ENCODE peak calls at places on chromosomes 3 and 15, in eight cellular contexts. One of them, this sample, is unnamed. For H3K9me3, the result is how much of the 10 kb centered on the place peaks cover.

GRCh38 chr15:64740361-64741170 is 34.8 kb downstream of the RBPMS2 start:
- DNase-seq in body of pancreas: peak
- DNase-seq in ovary: peak
- DNase-seq in fibroblast of lung: peak
- DNase-seq in naive thymus-derived CD4-positive, alpha-beta T cell: no peak
- DNase-seq in right atrium auricular region: peak
- DNase-seq in gastrocnemius medialis: no peak
- DNase-seq in left ventricle myocardium inferior: peak
- DNase-seq in this sample: no peak

GRCh38 chr3:45218578-45219390 is 7.3 kb downstream of the TMEM158 start:
- DNase-seq in body of pancreas: no peak
- DNase-seq in ovary: no peak
- DNase-seq in fibroblast of lung: peak
- DNase-seq in naive thymus-derived CD4-positive, alpha-beta T cell: no peak
- DNase-seq in right atrium auricular region: no peak
- DNase-seq in gastrocnemius medialis: peak
- DNase-seq in left ventricle myocardium inferior: no peak
- DNase-seq in this sample: no peak

GRCh38 chr3:135987647-135988046 is 22.1 kb downstream of the PPP2R3A start:
- DNase-seq in body of pancreas: no peak
- DNase-seq in ovary: no peak
- DNase-seq in fibroblast of lung: no peak
- DNase-seq in naive thymus-derived CD4-positive, alpha-beta T cell: no peak
- DNase-seq in right atrium auricular region: no peak
- DNase-seq in gastrocnemius medialis: no peak
- DNase-seq in left ventricle myocardium inferior: no peak
- DNase-seq in this sample: no peak

GRCh38 chr3:128382221-128382807 is 84.4 kb downstream of the DNAJB8 start:
- DNase-seq in body of pancreas: peak
- DNase-seq in ovary: no peak
- DNase-seq in fibroblast of lung: no peak
- DNase-seq in naive thymus-derived CD4-positive, alpha-beta T cell: no peak
- DNase-seq in right atrium auricular region: no peak
- DNase-seq in gastrocnemius medialis: peak
- DNase-seq in left ventricle myocardium inferior: peak
- DNase-seq in this sample: no peak

GRCh38 chr3:197793246-197793645 is 2.2 kb downstream of the LRCH3 start:
- DNase-seq in body of pancreas: no peak
- DNase-seq in ovary: no peak
- DNase-seq in fibroblast of lung: peak
- DNase-seq in naive thymus-derived CD4-positive, alpha-beta T cell: peak
- DNase-seq in right atrium auricular region: no peak
- DNase-seq in gastrocnemius medialis: no peak
- DNase-seq in left ventricle myocardium inferior: no peak
- DNase-seq in this sample: no peak

GRCh38 chr3:12004741-12005513 is 739 bp downstream of the SYN2 start:
- DNase-seq in body of pancreas: no peak
- DNase-seq in ovary: no peak
- DNase-seq in fibroblast of lung: no peak
- DNase-seq in naive thymus-derived CD4-positive, alpha-beta T cell: no peak
- DNase-seq in right atrium auricular region: no peak
- DNase-seq in gastrocnemius medialis: no peak
- DNase-seq in left ventricle myocardium inferior: no peak
- DNase-seq in this sample: no peak

GRCh38 chr3:131526801-131527347 is 24.1 kb upstream of the MRPL3 start:
- DNase-seq in body of pancreas: peak
- DNase-seq in ovary: peak
- DNase-seq in fibroblast of lung: peak
- DNase-seq in naive thymus-derived CD4-positive, alpha-beta T cell: no peak
- DNase-seq in right atrium auricular region: no peak
- DNase-seq in gastrocnemius medialis: no peak
- DNase-seq in left ventricle myocardium inferior: peak
- DNase-seq in this sample: no peak

GRCh38 chr3:143832433-143832832 is 15.8 kb downstream of the SLC9A9 start:
- DNase-seq in body of pancreas: no peak
- DNase-seq in ovary: no peak
- DNase-seq in fibroblast of lung: no peak
- DNase-seq in naive thymus-derived CD4-positive, alpha-beta T cell: no peak
- DNase-seq in right atrium auricular region: no peak
- DNase-seq in gastrocnemius medialis: no peak
- DNase-seq in left ventricle myocardium inferior: no peak
- DNase-seq in this sample: no peak

GRCh38 chr15:63498815-63499549 is 5.4 kb upstream of the USP3 start:
- DNase-seq in body of pancreas: no peak
- DNase-seq in ovary: no peak
- DNase-seq in fibroblast of lung: no peak
- DNase-seq in naive thymus-derived CD4-positive, alpha-beta T cell: no peak
- DNase-seq in right atrium auricular region: no peak
- DNase-seq in gastrocnemius medialis: no peak
- DNase-seq in left ventricle myocardium inferior: no peak
- DNase-seq in this sample: no peak

GRCh38 chr15:95919460-95919859 is 411.0 kb upstream of the NR2F2 start:
- DNase-seq in body of pancreas: no peak
- DNase-seq in ovary: no peak
- DNase-seq in fibroblast of lung: peak
- DNase-seq in naive thymus-derived CD4-positive, alpha-beta T cell: no peak
- DNase-seq in right atrium auricular region: no peak
- DNase-seq in gastrocnemius medialis: no peak
- DNase-seq in left ventricle myocardium inferior: no peak
- DNase-seq in this sample: no peak

GRCh38 chr3:174524203-174524602 is 334.9 kb upstream of the NAALADL2 start:
- DNase-seq in body of pancreas: no peak
- DNase-seq in ovary: no peak
- DNase-seq in fibroblast of lung: no peak
- DNase-seq in naive thymus-derived CD4-positive, alpha-beta T cell: no peak
- DNase-seq in right atrium auricular region: no peak
- DNase-seq in gastrocnemius medialis: no peak
- DNase-seq in left ventricle myocardium inferior: no peak
- DNase-seq in this sample: no peak

GRCh38 chr15:89401636-89402252 is 67.1 kb upstream of the POLG start:
- DNase-seq in body of pancreas: no peak
- DNase-seq in ovary: no peak
- DNase-seq in fibroblast of lung: peak
- DNase-seq in naive thymus-derived CD4-positive, alpha-beta T cell: no peak
- DNase-seq in right atrium auricular region: no peak
- DNase-seq in gastrocnemius medialis: no peak
- DNase-seq in left ventricle myocardium inferior: no peak
- DNase-seq in this sample: no peak

GRCh38 chr15:89399390-89400120 is 64.9 kb upstream of the POLG start:
- DNase-seq in body of pancreas: peak
- DNase-seq in ovary: no peak
- DNase-seq in fibroblast of lung: no peak
- DNase-seq in naive thymus-derived CD4-positive, alpha-beta T cell: no peak
- DNase-seq in right atrium auricular region: no peak
- DNase-seq in gastrocnemius medialis: no peak
- DNase-seq in left ventricle myocardium inferior: no peak
- DNase-seq in this sample: no peak

GRCh38 chr15:89400997-89401590 is 66.5 kb upstream of the POLG start:
- DNase-seq in body of pancreas: no peak
- DNase-seq in ovary: no peak
- DNase-seq in fibroblast of lung: no peak
- DNase-seq in naive thymus-derived CD4-positive, alpha-beta T cell: no peak
- DNase-seq in right atrium auricular region: no peak
- DNase-seq in gastrocnemius medialis: no peak
- DNase-seq in left ventricle myocardium inferior: no peak
- DNase-seq in this sample: no peak

GRCh38 chr15:89399070-89399389 is 64.4 kb upstream of the POLG start:
- DNase-seq in body of pancreas: no peak
- DNase-seq in ovary: no peak
- DNase-seq in fibroblast of lung: no peak
- DNase-seq in naive thymus-derived CD4-positive, alpha-beta T cell: no peak
- DNase-seq in right atrium auricular region: no peak
- DNase-seq in gastrocnemius medialis: no peak
- DNase-seq in left ventricle myocardium inferior: no peak
- DNase-seq in this sample: no peak

DNA sequence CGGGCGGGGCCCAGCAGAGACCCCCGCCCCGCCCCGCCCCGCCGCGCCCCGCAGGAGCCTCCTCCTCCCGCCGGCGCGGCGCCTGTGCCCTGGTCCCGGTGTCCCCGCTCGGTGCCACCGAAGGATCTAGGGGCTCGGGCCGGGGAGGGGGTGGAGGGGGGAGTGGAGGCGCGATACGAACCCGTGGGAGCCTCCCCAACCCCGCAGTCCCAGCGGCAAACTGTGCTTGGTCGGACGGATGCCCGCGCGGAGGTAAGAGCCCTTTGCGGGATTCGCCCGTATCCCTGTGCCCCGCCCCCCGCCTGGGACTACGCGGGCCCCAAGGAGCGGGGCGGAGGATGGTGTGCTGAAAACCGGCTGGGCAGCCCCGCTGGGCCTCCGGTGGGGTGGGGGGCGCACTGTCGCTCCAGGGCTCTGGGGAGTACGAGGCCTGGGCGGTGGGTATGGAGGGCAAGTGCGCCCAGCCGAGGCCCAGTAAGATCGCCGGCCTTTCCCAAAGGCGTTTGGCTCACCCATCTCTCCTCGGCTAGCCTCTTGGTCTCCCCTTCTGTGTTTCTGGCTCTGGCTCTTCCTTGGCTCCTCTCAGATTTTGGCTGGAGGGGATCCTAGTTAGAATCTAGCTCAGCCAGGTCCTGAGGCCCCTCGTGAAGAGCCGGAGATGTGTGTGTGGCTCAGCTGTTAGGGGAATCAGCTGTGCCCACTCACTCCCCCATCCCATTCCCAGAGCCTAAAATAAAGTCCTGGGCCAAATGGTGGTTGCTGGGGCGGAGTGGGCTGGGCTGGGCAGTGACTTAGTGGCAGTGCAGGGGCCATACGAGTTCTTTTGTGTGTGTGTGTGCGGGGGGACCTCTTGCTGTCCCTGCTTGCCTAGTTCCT is 65.7 kb upstream of the POLG start:
- DNase-seq in body of pancreas: no peak
- DNase-seq in ovary: no peak
- DNase-seq in fibroblast of lung: no peak
- DNase-seq in naive thymus-derived CD4-positive, alpha-beta T cell: no peak
- DNase-seq in right atrium auricular region: no peak
- DNase-seq in gastrocnemius medialis: no peak
- DNase-seq in left ventricle myocardium inferior: no peak
- DNase-seq in this sample: no peak
- H3K4me3 ChIP-seq in body of pancreas: no peak
- H3K4me3 ChIP-seq in ovary: no peak
- H3K4me3 ChIP-seq in fibroblast of lung: no peak
- H3K4me3 ChIP-seq in naive thymus-derived CD4-positive, alpha-beta T cell: no peak
- H3K4me3 ChIP-seq in right atrium auricular region: peak
- H3K4me3 ChIP-seq in gastrocnemius medialis: peak
- H3K4me3 ChIP-seq in left ventricle myocardium inferior: peak
- H3K4me3 ChIP-seq in this sample: peak

GRCh38 chr15:87591521-87591920 is 665.0 kb downstream of the NTRK3 start:
- DNase-seq in body of pancreas: no peak
- DNase-seq in ovary: no peak
- DNase-seq in fibroblast of lung: no peak
- DNase-seq in naive thymus-derived CD4-positive, alpha-beta T cell: no peak
- DNase-seq in right atrium auricular region: no peak
- DNase-seq in gastrocnemius medialis: no peak
- DNase-seq in left ventricle myocardium inferior: no peak
- DNase-seq in this sample: no peak
- H3K9me3 ChIP-seq in body of pancreas: under half
- H3K9me3 ChIP-seq in ovary: under half
- H3K9me3 ChIP-seq in fibroblast of lung: under half
- H3K9me3 ChIP-seq in naive thymus-derived CD4-positive, alpha-beta T cell: under half
- H3K9me3 ChIP-seq in right atrium auricular region: under half
- H3K9me3 ChIP-seq in gastrocnemius medialis: under half
- H3K9me3 ChIP-seq in left ventricle myocardium inferior: under half
- H3K9me3 ChIP-seq in this sample: under half

GRCh38 chr15:57592426-57592825 is 722 bp downstream of the MYZAP start:
- DNase-seq in body of pancreas: peak
- DNase-seq in ovary: no peak
- DNase-seq in fibroblast of lung: no peak
- DNase-seq in naive thymus-derived CD4-positive, alpha-beta T cell: no peak
- DNase-seq in right atrium auricular region: no peak
- DNase-seq in gastrocnemius medialis: no peak
- DNase-seq in left ventricle myocardium inferior: no peak
- DNase-seq in this sample: no peak

GRCh38 chr15:57592836-57593420 is 1.2 kb downstream of the MYZAP start:
- DNase-seq in body of pancreas: peak
- DNase-seq in ovary: no peak
- DNase-seq in fibroblast of lung: no peak
- DNase-seq in naive thymus-derived CD4-positive, alpha-beta T cell: no peak
- DNase-seq in right atrium auricular region: no peak
- DNase-seq in gastrocnemius medialis: no peak
- DNase-seq in left ventricle myocardium inferior: no peak
- DNase-seq in this sample: no peak

GRCh38 chr15:57595011-57595866 is 3.5 kb downstream of the MYZAP start:
- DNase-seq in body of pancreas: peak
- DNase-seq in ovary: no peak
- DNase-seq in fibroblast of lung: no peak
- DNase-seq in naive thymus-derived CD4-positive, alpha-beta T cell: no peak
- DNase-seq in right atrium auricular region: no peak
- DNase-seq in gastrocnemius medialis: no peak
- DNase-seq in left ventricle myocardium inferior: peak
- DNase-seq in this sample: no peak

GRCh38 chr15:57596301-57596855 is 4.7 kb downstream of the MYZAP start:
- DNase-seq in body of pancreas: no peak
- DNase-seq in ovary: no peak
- DNase-seq in fibroblast of lung: no peak
- DNase-seq in naive thymus-derived CD4-positive, alpha-beta T cell: no peak
- DNase-seq in right atrium auricular region: no peak
- DNase-seq in gastrocnemius medialis: no peak
- DNase-seq in left ventricle myocardium inferior: no peak
- DNase-seq in this sample: no peak

DNA sequence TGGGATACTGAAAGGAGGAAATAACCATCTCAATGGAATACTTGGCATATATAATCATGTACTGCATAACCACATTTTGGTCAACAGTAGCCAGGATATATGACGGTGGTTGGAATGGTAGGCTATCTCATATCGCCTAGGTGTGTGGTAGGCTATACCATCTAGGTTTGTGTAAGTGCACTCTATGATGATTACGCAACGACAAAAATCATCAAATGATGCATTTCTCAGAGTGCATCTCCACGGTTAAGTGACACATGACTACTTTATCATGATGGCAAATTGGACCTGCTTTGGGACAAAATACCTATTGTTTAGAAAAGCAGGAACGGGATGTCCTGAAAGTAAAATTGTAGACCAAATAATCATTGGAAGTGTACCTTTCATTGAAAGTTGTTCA is 2.8 kb downstream of the MYZAP start:
- DNase-seq in body of pancreas: no peak
- DNase-seq in ovary: no peak
- DNase-seq in fibroblast of lung: no peak
- DNase-seq in naive thymus-derived CD4-positive, alpha-beta T cell: no peak
- DNase-seq in right atrium auricular region: no peak
- DNase-seq in gastrocnemius medialis: no peak
- DNase-seq in left ventricle myocardium inferior: no peak
- DNase-seq in this sample: no peak
- H3K4me3 ChIP-seq in body of pancreas: no peak
- H3K4me3 ChIP-seq in ovary: no peak
- H3K4me3 ChIP-seq in fibroblast of lung: no peak
- H3K4me3 ChIP-seq in naive thymus-derived CD4-positive, alpha-beta T cell: no peak
- H3K4me3 ChIP-seq in right atrium auricular region: peak
- H3K4me3 ChIP-seq in gastrocnemius medialis: no peak
- H3K4me3 ChIP-seq in left ventricle myocardium inferior: peak
- H3K4me3 ChIP-seq in this sample: no peak

DNA sequence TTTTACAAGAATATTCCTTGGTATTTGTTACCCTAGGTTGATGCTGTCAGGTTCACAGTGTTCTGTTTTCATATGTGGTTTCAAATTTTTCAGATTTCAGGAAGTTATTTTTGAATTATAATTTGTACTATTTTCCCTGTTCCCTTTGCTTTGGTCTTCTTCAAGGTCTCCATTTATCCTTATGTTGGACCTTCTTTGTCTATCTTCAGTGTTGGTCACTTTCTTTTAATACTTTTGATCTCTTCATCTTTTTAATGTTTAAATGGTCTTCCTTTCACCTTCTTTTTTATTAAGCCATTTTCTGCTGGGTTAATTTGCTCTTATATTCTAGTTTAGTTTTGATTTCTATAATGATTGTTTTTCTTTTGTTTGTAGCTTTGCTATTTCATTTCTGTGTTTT is 61.3 kb downstream of the KLHL25 start:
- DNase-seq in body of pancreas: no peak
- DNase-seq in ovary: no peak
- DNase-seq in fibroblast of lung: peak
- DNase-seq in naive thymus-derived CD4-positive, alpha-beta T cell: no peak
- DNase-seq in right atrium auricular region: no peak
- DNase-seq in gastrocnemius medialis: no peak
- DNase-seq in left ventricle myocardium inferior: no peak
- DNase-seq in this sample: no peak
- H3K9me3 ChIP-seq in body of pancreas: under half
- H3K9me3 ChIP-seq in ovary: under half
- H3K9me3 ChIP-seq in fibroblast of lung: under half
- H3K9me3 ChIP-seq in naive thymus-derived CD4-positive, alpha-beta T cell: under half
- H3K9me3 ChIP-seq in right atrium auricular region: under half
- H3K9me3 ChIP-seq in gastrocnemius medialis: under half
- H3K9me3 ChIP-seq in left ventricle myocardium inferior: under half
- H3K9me3 ChIP-seq in this sample: under half

This sample was measured in effector memory CD4-positive, alpha-beta T cell.